ENCODE peak calls at places on chromosomes 11 and 22, in seven cellular contexts. F is WTC11, Z is fibroblast of lung, J is kidney, E is transverse colon, G is HCT116, C is fibroblast of villous mesenchyme. I is an unnamed sample.

GRCh38 chr11:126060651-126061220 is 1.9 kb downstream of the CDON start:
- DNase-seq in J (no peak), Z (no peak), F (no peak), G (no peak), E (no peak), C (no peak), I (no peak)

GRCh38 chr22:41140365-41140957 is 48.1 kb downstream of the EP300 start:
- DNase-seq in G (no peak), E (no peak), C (no peak), Z (no peak), J (no peak), F (no peak), I (no peak)

GRCh38 chr22:38943181-38943580 is 14.2 kb upstream of the APOBEC3A start:
- DNase-seq in F (no peak), C (no peak), G (no peak), Z (no peak), J (peak), E (peak), I (no peak)

GRCh38 chr22:44668190-44668885 is 33.7 kb upstream of the PRR5 start:
- DNase-seq in G (no peak), Z (no peak), C (no peak), E (no peak), F (peak), J (peak), I (peak)

GRCh38 chr22:21760640-21761039 is 25.0 kb upstream of the YPEL1 start:
- DNase-seq in J (no peak), E (no peak), G (no peak), Z (peak), C (peak), F (no peak), I (no peak)

GRCh38 chr11:78961186-78961782 is 386.6 kb upstream of the NARS2 start:
- DNase-seq in F (peak), C (peak), E (peak), G (peak), J (no peak), Z (peak), I (no peak)

GRCh38 chr22:23110922-23111527 is 30.8 kb downstream of the RSPH14 start:
- DNase-seq in Z (no peak), F (no peak), J (no peak), E (no peak), C (no peak), G (no peak), I (no peak)

GRCh38 chr11:95371147-95371546 is 140.1 kb upstream of the SESN3 start:
- DNase-seq in F (no peak), J (no peak), Z (no peak), E (no peak), C (no peak), G (no peak), I (no peak)

GRCh38 chr11:64762916-64763803 is 3.4 kb upstream of the PYGM start:
- DNase-seq in Z (peak), J (peak), G (no peak), F (peak), C (peak), E (no peak), I (peak)

GRCh38 chr11:27698872-27699241 is 1.4 kb downstream of the BDNF start:
- DNase-seq in G (peak), J (peak), C (peak), Z (peak), E (peak), F (peak), I (no peak)

GRCh38 chr11:126515501-126515900 is 160.0 kb downstream of the ST3GAL4 start:
- DNase-seq in F (no peak), E (no peak), C (no peak), J (no peak), G (no peak), Z (no peak), I (peak)

DNA sequence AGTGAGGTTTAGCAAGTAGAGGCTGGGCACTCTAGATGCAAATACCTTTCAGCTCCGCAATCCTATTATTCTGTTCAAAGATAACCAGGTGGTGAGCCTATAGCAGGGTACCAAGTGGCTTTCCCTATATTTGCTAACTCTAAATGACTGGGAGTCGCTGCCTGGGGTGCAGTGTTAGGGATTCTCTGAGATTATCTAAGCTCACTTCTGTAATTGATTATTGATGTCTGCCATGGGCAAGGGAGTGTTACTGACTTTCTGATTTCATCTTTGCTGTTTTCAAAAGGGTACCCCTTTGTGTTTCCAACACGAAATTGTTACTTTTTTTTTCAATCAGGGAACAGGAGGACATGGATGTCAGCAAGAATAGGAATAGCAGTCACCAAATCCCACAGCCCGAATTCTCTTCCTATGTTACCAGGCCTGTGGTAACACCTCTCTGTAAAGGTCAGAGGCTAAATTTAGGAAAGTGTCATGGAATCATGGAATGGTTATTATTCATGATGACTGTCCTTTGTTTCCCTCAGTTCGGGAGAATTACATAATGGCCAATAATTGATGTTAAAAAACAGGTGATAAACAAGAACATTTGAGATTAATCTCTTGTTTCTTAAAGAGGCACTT is 62.6 kb upstream of the CRYBB3 start:
- DNase-seq in Z (no peak), G (no peak), E (no peak), J (no peak), C (no peak), F (no peak), I (no peak)
- TF ChIP-seq CTCF in Z (no peak), G (no peak), E (no peak), J (no peak), C (no peak), F (no peak), I (no peak)

DNA sequence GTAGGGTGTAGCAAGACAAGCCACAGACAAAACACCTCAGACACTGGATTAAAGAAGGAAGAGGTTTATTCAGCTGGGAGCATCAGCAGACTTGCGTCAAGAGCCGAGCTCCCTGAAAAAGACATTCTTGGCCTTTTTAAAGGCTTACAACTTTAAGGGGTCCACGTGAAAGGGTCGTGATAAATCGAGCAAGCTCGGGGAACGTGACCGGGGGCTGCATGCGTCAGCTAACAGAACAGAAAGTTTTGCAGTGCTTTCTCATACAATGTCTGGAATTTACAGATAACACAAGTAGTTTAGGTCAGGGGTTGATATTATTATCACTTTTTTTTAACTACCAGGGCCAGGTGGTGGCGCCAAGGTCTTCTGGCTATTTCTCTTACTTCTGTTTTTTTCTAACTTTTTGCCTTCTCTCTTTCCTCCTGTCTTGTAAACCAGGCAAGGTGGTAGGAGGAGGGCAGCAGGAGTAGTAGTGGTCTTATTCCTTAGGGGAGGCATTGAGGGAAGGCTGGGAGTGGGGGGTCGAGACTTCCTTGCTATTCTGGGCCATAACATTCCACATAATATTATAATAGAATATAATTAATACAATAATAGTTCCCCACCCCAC is 631 bp upstream of the ALDH3B1 start:
- DNase-seq in F (no peak), Z (peak), G (no peak), E (no peak), J (peak), C (peak), I (no peak)
- TF ChIP-seq CTCF in F (no peak), Z (peak), G (no peak), E (no peak), J (peak), C (peak), I (peak)

GRCh38 chr11:19320764-19321163 is 80.0 kb upstream of the E2F8 start:
- DNase-seq in J (no peak), F (no peak), G (no peak), C (no peak), E (no peak), Z (no peak), I (no peak)

GRCh38 chr11:19326499-19326898 is 85.8 kb upstream of the E2F8 start:
- DNase-seq in E (no peak), Z (peak), F (no peak), J (no peak), C (peak), G (no peak), I (no peak)

GRCh38 chr11:19321351-19321750 is 80.6 kb upstream of the E2F8 start:
- DNase-seq in C (no peak), E (no peak), J (no peak), Z (no peak), F (no peak), G (no peak), I (no peak)

GRCh38 chr11:19327280-19327679 is 86.5 kb upstream of the E2F8 start:
- DNase-seq in E (no peak), Z (no peak), G (no peak), C (no peak), J (no peak), F (no peak), I (no peak)

DNA sequence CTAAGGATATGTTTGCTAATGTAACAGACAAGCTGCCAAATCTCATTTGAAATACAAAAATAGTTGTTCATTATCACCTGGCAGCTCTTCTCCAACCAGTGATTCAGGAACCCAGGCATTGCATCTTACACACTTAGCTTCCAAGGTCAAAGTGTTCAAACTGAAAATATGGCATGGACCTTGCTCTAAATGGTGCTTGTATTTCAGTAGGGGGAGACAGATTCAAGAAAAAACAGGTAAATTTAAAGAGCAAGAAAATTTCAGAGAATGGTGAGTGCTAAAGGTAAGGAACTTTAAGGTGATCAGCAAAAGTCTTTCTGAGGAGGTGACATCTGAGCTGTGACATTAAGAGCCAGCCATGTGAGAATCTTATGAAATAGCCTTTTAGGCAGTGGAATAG is 82.8 kb upstream of the E2F8 start:
- DNase-seq in F (no peak), Z (peak), E (no peak), G (no peak), J (no peak), C (no peak), I (no peak)
- TF ChIP-seq CTCF in F (no peak), Z (peak), E (no peak), G (peak), J (no peak), C (peak), I (peak)

GRCh38 chr11:20192151-20192550 is 31.9 kb upstream of the DBX1 start:
- DNase-seq in C (no peak), E (no peak), F (no peak), Z (no peak), G (no peak), J (no peak), I (no peak)

GRCh38 chr11:20197881-20198280 is 37.6 kb upstream of the DBX1 start:
- DNase-seq in J (no peak), C (no peak), Z (no peak), F (no peak), E (no peak), G (no peak), I (no peak)

GRCh38 chr11:20193307-20193706 is 33.0 kb upstream of the DBX1 start:
- DNase-seq in Z (no peak), J (no peak), C (no peak), E (no peak), G (no peak), F (no peak), I (no peak)

GRCh38 chr11:20192641-20193040 is 32.4 kb upstream of the DBX1 start:
- DNase-seq in E (no peak), G (no peak), J (no peak), Z (no peak), F (no peak), C (no peak), I (no peak)

DNA sequence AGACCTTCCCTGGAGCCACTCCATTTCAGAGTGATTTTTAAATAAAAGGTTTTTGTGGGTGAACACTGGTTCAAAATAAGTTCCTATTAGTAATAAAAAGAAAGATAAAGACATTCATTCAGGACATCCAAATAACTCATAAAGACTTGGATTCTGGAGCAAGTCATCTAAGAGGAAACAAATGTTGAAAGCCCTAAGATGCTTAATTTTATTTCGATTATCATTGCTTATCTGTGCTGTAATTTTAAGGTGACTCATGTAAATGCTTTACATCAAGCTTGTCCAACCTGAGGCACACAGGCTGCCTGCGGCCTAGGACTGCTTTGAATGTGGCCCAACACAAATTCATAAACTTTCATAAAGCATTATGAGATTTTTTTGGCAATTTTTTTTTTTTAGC is 34.2 kb upstream of the DBX1 start:
- DNase-seq in Z (no peak), E (no peak), G (no peak), F (no peak), C (no peak), J (no peak), I (no peak)
- TF ChIP-seq CTCF in Z (no peak), E (no peak), G (no peak), F (no peak), C (no peak), J (no peak), I (no peak)

DNA sequence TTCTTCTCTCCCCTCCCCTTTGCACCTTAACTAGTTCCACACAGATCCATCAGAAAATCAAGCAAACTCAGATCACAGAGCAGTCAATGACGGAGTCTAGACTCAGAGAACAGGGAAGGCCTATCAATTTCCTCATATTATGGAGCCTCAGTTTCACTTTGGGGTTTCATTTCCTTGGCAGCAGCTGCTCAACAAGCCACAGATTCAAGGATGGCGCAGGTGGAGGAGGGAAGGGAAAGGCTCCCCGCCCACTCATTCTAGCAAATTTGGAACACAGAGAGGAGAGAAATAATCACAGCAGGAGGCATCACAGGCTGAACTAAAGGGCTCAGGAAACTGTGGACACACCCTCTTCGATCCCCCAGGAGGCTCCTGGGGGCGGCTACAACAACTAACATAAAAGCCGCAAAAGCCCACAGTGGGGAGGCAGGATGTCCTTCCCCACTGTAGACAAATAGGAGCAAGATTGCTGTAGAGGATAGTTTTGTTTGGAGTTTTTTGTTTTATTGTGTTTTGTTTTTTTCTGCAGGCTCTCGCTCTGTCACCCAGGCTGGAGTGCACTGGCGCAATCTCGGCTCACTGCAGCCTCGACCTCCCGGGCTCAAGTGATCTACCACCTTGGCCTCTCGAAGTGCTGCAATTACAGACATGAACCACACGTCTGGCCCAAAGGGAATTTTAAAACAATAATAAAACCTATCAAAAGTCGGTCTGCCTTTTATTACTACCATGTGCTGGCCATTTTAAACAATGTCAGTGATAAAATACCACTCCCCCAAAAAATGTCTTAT is 3.4 kb downstream of the PLAAT3 start:
- DNase-seq in F (peak), E (no peak), J (no peak), C (peak), Z (no peak), G (no peak), I (no peak)
- TF ChIP-seq CTCF in F (no peak), E (no peak), J (no peak), C (no peak), Z (no peak), G (no peak), I (peak)